ENCODE peak calls at places on chromosomes 4 and X, in six cellular contexts. One of them, this sample, is unnamed.

GRCh38 chr4:38230821-38231583 is 270.8 kb downstream of the PTTG2 start:
- DNase-seq in GM12878: no peak
- DNase-seq in H1: no peak
- DNase-seq in K562: peak; percentile 14
- DNase-seq in HepG2: no peak
- DNase-seq in WTC11: no peak
- DNase-seq in this sample: no peak

GRCh38 chr4:171473155-171473554 is 340.0 kb upstream of the GALNTL6 start:
- DNase-seq in H1: no peak
- DNase-seq in K562: no peak
- DNase-seq in HepG2: no peak
- DNase-seq in WTC11: no peak
- DNase-seq in GM12878: no peak
- DNase-seq in this sample: no peak

GRCh38 chr4:155734065-155734464 is 24.8 kb upstream of the GUCY1B1 start:
- DNase-seq in H1: no peak
- DNase-seq in K562: no peak
- DNase-seq in GM12878: no peak
- DNase-seq in WTC11: no peak
- DNase-seq in HepG2: no peak
- DNase-seq in this sample: no peak

GRCh38 chrX:47232803-47233332 is at the start of gene USP11:
- DNase-seq in H1: no peak
- DNase-seq in K562: peak; percentile 23
- DNase-seq in WTC11: peak; percentile 38
- DNase-seq in HepG2: peak; percentile 47
- DNase-seq in GM12878: no peak
- DNase-seq in this sample: peak; percentile 64

GRCh38 chr4:183602444-183603102 is 56.4 kb downstream of the RWDD4 start:
- DNase-seq in K562: no peak
- DNase-seq in HepG2: no peak
- DNase-seq in H1: no peak
- DNase-seq in GM12878: no peak
- DNase-seq in WTC11: no peak
- DNase-seq in this sample: peak; percentile 46

GRCh38 chr4:108484187-108484586 is 136.2 kb upstream of the RPL34 start:
- DNase-seq in GM12878: no peak
- DNase-seq in HepG2: no peak
- DNase-seq in K562: no peak
- DNase-seq in H1: no peak
- DNase-seq in WTC11: no peak
- DNase-seq in this sample: no peak

GRCh38 chrX:16586371-16587112 is 63.4 kb upstream of the S100G start:
- DNase-seq in K562: no peak
- DNase-seq in HepG2: no peak
- DNase-seq in WTC11: no peak
- DNase-seq in H1: no peak
- DNase-seq in GM12878: no peak
- DNase-seq in this sample: peak; percentile 63

GRCh38 chr4:4182835-4183568 is 43.7 kb downstream of the OTOP1 start:
- DNase-seq in GM12878: no peak
- DNase-seq in H1: peak; percentile 39
- DNase-seq in HepG2: peak; percentile 57
- DNase-seq in K562: peak; percentile 58
- DNase-seq in WTC11: peak; percentile 79
- DNase-seq in this sample: peak; percentile 85

GRCh38 chrX:50117477-50117876 is 83.3 kb downstream of the AKAP4 start:
- DNase-seq in HepG2: no peak
- DNase-seq in WTC11: no peak
- DNase-seq in GM12878: no peak
- DNase-seq in K562: no peak
- DNase-seq in H1: no peak
- DNase-seq in this sample: no peak

GRCh38 chr4:53199356-53199755 is 166.5 kb downstream of the SCFD2 start:
- DNase-seq in WTC11: no peak
- DNase-seq in H1: no peak
- DNase-seq in GM12878: no peak
- DNase-seq in HepG2: no peak
- DNase-seq in K562: no peak
- DNase-seq in this sample: no peak

GRCh38 chrX:130637591-130637990 is 235.8 kb downstream of the RBMX2 start:
- DNase-seq in H1: no peak
- DNase-seq in HepG2: no peak
- DNase-seq in WTC11: no peak
- DNase-seq in K562: no peak
- DNase-seq in GM12878: no peak
- DNase-seq in this sample: no peak

GRCh38 chr4:10072420-10073017 is 44.1 kb downstream of the WDR1 start:
- DNase-seq in H1: no peak
- DNase-seq in HepG2: no peak
- DNase-seq in GM12878: no peak
- DNase-seq in K562: no peak
- DNase-seq in WTC11: no peak
- DNase-seq in this sample: no peak

GRCh38 chr4:929096-929765 is 2.9 kb downstream of the GAK start:
- DNase-seq in WTC11: no peak
- DNase-seq in HepG2: no peak
- DNase-seq in K562: no peak
- DNase-seq in GM12878: no peak
- DNase-seq in H1: no peak
- DNase-seq in this sample: no peak

GRCh38 chr4:110041742-110042141 is 129.1 kb downstream of the EGF start:
- DNase-seq in WTC11: no peak
- DNase-seq in GM12878: no peak
- DNase-seq in K562: no peak
- DNase-seq in H1: no peak
- DNase-seq in HepG2: peak; percentile 72
- DNase-seq in this sample: no peak

GRCh38 chr4:55407764-55408163 is 12.0 kb downstream of the TMEM165 start:
- DNase-seq in H1: no peak
- DNase-seq in HepG2: no peak
- DNase-seq in K562: no peak
- DNase-seq in WTC11: no peak
- DNase-seq in GM12878: no peak
- DNase-seq in this sample: no peak

GRCh38 chr4:134905061-134905460 is 703.5 kb upstream of the PABPC4L start:
- DNase-seq in H1: no peak
- DNase-seq in HepG2: no peak
- DNase-seq in GM12878: no peak
- DNase-seq in K562: no peak
- DNase-seq in WTC11: no peak
- DNase-seq in this sample: no peak

GRCh38 chrX:153628129-153628528 is 18.9 kb upstream of the DUSP9 start:
- DNase-seq in GM12878: no peak
- DNase-seq in H1: no peak
- DNase-seq in HepG2: no peak
- DNase-seq in K562: no peak
- DNase-seq in WTC11: no peak
- DNase-seq in this sample: no peak

GRCh38 chrX:120401301-120401700 is 39.4 kb downstream of the ATP1B4 start:
- DNase-seq in HepG2: no peak
- DNase-seq in H1: no peak
- DNase-seq in GM12878: no peak
- DNase-seq in WTC11: no peak
- DNase-seq in K562: no peak
- DNase-seq in this sample: no peak

GRCh38 chrX:44043496-44043895 is 70.3 kb upstream of the NDP start:
- DNase-seq in H1: no peak
- DNase-seq in WTC11: no peak
- DNase-seq in HepG2: no peak
- DNase-seq in GM12878: no peak
- DNase-seq in K562: no peak
- DNase-seq in this sample: no peak

GRCh38 chr4:136001791-136002190 is 1530.5 kb downstream of the PCDH18 start:
- DNase-seq in WTC11: no peak
- DNase-seq in H1: no peak
- DNase-seq in K562: no peak
- DNase-seq in HepG2: no peak
- DNase-seq in GM12878: no peak
- DNase-seq in this sample: no peak
- TF ChIP-seq CREB1 in WTC11: no peak
- TF ChIP-seq CREB1 in H1: no peak
- TF ChIP-seq CREB1 in K562: no peak
- TF ChIP-seq CREB1 in HepG2: no peak
- TF ChIP-seq CREB1 in GM12878: no peak
- TF ChIP-seq CREB1 in this sample: no peak

DNA sequence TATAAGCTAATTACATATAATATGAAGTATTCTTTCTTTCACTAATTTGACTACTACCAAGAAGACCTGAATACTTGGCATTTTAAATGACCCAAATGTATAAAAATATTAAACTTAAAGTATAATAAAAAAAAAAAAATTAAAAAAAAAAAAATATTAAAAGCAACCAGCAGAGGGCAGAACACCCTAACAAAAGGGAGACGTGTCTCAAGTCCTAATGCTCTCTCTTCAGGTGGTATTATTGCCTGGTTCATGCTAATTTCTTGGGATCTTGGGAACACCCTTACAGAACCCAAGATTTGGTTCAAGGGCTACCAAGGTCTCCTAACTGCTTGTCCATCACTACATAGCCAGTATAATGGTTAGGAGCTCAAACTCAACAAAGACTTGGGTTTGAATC is 754.8 kb downstream of the RAB28 start:
- DNase-seq in HepG2: peak; percentile 11
- DNase-seq in H1: no peak
- DNase-seq in WTC11: no peak
- DNase-seq in GM12878: no peak
- DNase-seq in K562: peak; percentile 43
- DNase-seq in this sample: peak; percentile 47
- TF ChIP-seq CREB1 in HepG2: no peak
- TF ChIP-seq CREB1 in H1: no peak
- TF ChIP-seq CREB1 in WTC11: no peak
- TF ChIP-seq CREB1 in GM12878: no peak
- TF ChIP-seq CREB1 in K562: no peak
- TF ChIP-seq CREB1 in this sample: no peak

DNA sequence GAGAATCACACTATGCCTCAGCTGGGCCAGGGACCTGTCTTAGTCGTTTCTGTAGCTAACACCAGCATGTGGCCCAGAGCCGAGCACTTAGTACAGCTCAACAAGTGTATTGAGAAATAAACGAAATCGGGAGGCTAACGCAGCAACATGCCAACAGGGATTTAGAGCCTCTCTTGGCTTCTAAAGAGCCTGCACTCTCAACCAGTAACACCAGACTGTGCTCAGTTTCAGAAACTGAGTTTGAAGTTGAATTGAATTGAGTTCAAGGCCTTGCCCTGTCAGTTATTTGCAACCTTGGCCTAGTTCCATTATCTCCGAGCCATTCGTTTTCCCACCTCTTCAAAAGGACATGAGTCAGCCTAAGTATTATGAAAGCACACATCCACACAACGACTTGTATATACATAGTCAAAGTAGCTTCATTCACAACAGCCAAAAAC is 71.3 kb upstream of the LDB2 start:
- DNase-seq in H1: no peak
- DNase-seq in GM12878: no peak
- DNase-seq in K562: no peak
- DNase-seq in WTC11: no peak
- DNase-seq in HepG2: peak; percentile 50
- DNase-seq in this sample: no peak
- TF ChIP-seq CREB1 in H1: no peak
- TF ChIP-seq CREB1 in GM12878: no peak
- TF ChIP-seq CREB1 in K562: no peak
- TF ChIP-seq CREB1 in WTC11: no peak
- TF ChIP-seq CREB1 in HepG2: no peak
- TF ChIP-seq CREB1 in this sample: no peak

DNA sequence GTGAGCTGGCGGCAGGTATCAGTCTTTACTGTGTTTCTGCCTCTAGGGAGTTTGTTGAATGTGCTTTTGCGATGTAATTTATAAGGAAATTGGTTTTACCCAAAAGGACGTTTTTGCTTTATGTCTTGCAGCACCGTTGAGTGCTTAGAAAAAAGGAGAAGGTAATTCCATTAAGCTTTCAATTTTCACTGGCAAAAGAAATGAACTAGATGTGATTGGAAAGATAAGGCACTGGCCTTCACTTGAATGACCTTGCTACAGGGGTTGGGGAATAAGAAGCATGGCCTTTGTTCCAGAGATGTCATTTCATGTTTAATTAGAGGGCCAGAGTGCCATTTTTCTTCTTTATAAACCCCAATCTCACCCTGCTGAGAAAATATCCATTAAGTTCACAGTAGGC is 75.0 kb upstream of the CBR4 start:
- DNase-seq in H1: no peak
- DNase-seq in GM12878: no peak
- DNase-seq in WTC11: no peak
- DNase-seq in HepG2: no peak
- DNase-seq in K562: no peak
- DNase-seq in this sample: no peak
- TF ChIP-seq CREB1 in H1: no peak
- TF ChIP-seq CREB1 in GM12878: no peak
- TF ChIP-seq CREB1 in WTC11: no peak
- TF ChIP-seq CREB1 in HepG2: no peak
- TF ChIP-seq CREB1 in K562: no peak
- TF ChIP-seq CREB1 in this sample: no peak

GRCh38 chr4:152374606-152375285 is 161.1 kb downstream of the FBXW7 start:
- DNase-seq in HepG2: no peak
- DNase-seq in WTC11: no peak
- DNase-seq in H1: no peak
- DNase-seq in K562: no peak
- DNase-seq in GM12878: no peak
- DNase-seq in this sample: no peak
- TF ChIP-seq CREB1 in HepG2: no peak
- TF ChIP-seq CREB1 in WTC11: no peak
- TF ChIP-seq CREB1 in H1: no peak
- TF ChIP-seq CREB1 in K562: no peak
- TF ChIP-seq CREB1 in GM12878: no peak
- TF ChIP-seq CREB1 in this sample: no peak

GRCh38 chrX:24198101-24198500 is 48.6 kb downstream of the ZFX start:
- DNase-seq in WTC11: no peak
- DNase-seq in K562: no peak
- DNase-seq in HepG2: no peak
- DNase-seq in GM12878: no peak
- DNase-seq in H1: no peak
- DNase-seq in this sample: no peak
- TF ChIP-seq CREB1 in WTC11: no peak
- TF ChIP-seq CREB1 in K562: no peak
- TF ChIP-seq CREB1 in HepG2: no peak
- TF ChIP-seq CREB1 in GM12878: no peak
- TF ChIP-seq CREB1 in H1: no peak
- TF ChIP-seq CREB1 in this sample: no peak

DNA sequence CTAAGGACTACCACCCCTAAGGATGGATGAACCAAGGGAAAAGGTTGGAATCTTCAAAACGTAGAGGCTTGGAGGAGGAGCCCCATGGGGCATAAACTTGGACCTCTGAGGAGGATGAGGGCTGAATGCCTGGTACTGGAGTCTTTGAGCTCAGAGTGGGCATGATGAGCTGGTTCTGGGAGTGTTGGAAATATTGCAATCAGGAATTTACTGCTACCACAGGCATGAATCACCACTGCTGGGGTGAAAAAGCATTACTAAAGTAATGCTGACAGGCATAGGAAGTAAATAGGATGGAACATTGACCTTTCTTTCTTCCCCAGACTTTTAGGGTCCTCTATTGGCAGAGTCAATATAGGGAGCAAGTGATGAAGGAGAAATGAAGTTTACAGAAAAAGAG is 105.8 kb upstream of the RPS6KA3 start:
- DNase-seq in WTC11: no peak
- DNase-seq in HepG2: no peak
- DNase-seq in H1: no peak
- DNase-seq in K562: no peak
- DNase-seq in GM12878: no peak
- DNase-seq in this sample: no peak
- TF ChIP-seq CREB1 in WTC11: no peak
- TF ChIP-seq CREB1 in HepG2: no peak
- TF ChIP-seq CREB1 in H1: no peak
- TF ChIP-seq CREB1 in K562: no peak
- TF ChIP-seq CREB1 in GM12878: no peak
- TF ChIP-seq CREB1 in this sample: no peak

GRCh38 chr4:26060286-26060685 is 146.3 kb downstream of the SMIM20 start:
- DNase-seq in HepG2: no peak
- DNase-seq in K562: no peak
- DNase-seq in GM12878: no peak
- DNase-seq in H1: no peak
- DNase-seq in WTC11: no peak
- DNase-seq in this sample: no peak
- TF ChIP-seq CREB1 in HepG2: no peak
- TF ChIP-seq CREB1 in K562: no peak
- TF ChIP-seq CREB1 in GM12878: no peak
- TF ChIP-seq CREB1 in H1: no peak
- TF ChIP-seq CREB1 in WTC11: no peak
- TF ChIP-seq CREB1 in this sample: no peak

This sample was measured in GM23338.